ENCODE peak calls at places on chromosomes 2 and 18, in eight cellular contexts. X is SJSA1, Q is GM23248, Y is aorta, U is lung, W is adipocyte, V is neuronal stem cell, C is psoas muscle. I is an unnamed sample.
A peak's percentile ranks its signal among the peaks of the same experiment; 100 is the strongest.

GRCh38 chr2:69810550-69810949 is 18.9 kb upstream of the GMCL1 start:
- DNase-seq in X (no peak), Q (no peak), Y (no peak), U (no peak), W (no peak), V (no peak), C (no peak), I (no peak)

GRCh38 chr2:7430869-7431641 is 513.8 kb downstream of the RNF144A start:
- DNase-seq in X (no peak), Q (no peak), Y (peak; percentile 75), U (peak; percentile 63), W (no peak), V (peak; percentile 35), C (peak; percentile 63), I (peak; percentile 49)

GRCh38 chr2:71950256-71951066 is 197.2 kb downstream of the CYP26B1 start:
- DNase-seq in X (no peak), Q (peak; percentile 59), Y (peak; percentile 68), U (peak; percentile 43), W (no peak), V (no peak), C (peak; percentile 90), I (peak; percentile 58)

GRCh38 chr2:173511357-173511756 is 156.7 kb downstream of the CDCA7 start:
- DNase-seq in X (no peak), Q (no peak), Y (no peak), U (no peak), W (no peak), V (no peak), C (no peak), I (no peak)

GRCh38 chr2:21070322-21071257 is 26.7 kb upstream of the APOB start:
- DNase-seq in X (no peak), Q (no peak), Y (no peak), U (no peak), W (no peak), V (no peak), C (no peak), I (no peak)

GRCh38 chr2:38496927-38497669 is 105.6 kb downstream of the HNRNPLL start:
- DNase-seq in X (no peak), Q (peak; percentile 14), Y (peak; percentile 55), U (no peak), W (peak; percentile 22), V (no peak), C (peak; percentile 96), I (peak; percentile 13)

GRCh38 chr2:160568861-160569260 is 75.3 kb upstream of the RBMS1 start:
- DNase-seq in X (no peak), Q (no peak), Y (no peak), U (no peak), W (no peak), V (no peak), C (no peak), I (no peak)

GRCh38 chr18:50622320-50622719 is 62.4 kb downstream of the MAPK4 start:
- DNase-seq in X (no peak), Q (no peak), Y (no peak), U (no peak), W (no peak), V (no peak), C (no peak), I (no peak)

GRCh38 chr2:152221870-152222269 is 46.3 kb upstream of the STAM2 start:
- DNase-seq in X (peak; percentile 81), Q (peak; percentile 65), Y (no peak), U (no peak), W (peak; percentile 15), V (no peak), C (no peak), I (no peak)

GRCh38 chr2:25314514-25315315 is 27.0 kb downstream of the DNMT3A start:
- DNase-seq in X (no peak), Q (no peak), Y (peak; percentile 80), U (peak; percentile 58), W (peak; percentile 9), V (peak; percentile 56), C (peak; percentile 72), I (peak; percentile 77)

GRCh38 chr2:212723226-212723625 is 184.6 kb upstream of the ERBB4 start:
- DNase-seq in X (peak; percentile 14), Q (peak; percentile 78), Y (no peak), U (no peak), W (peak; percentile 65), V (no peak), C (no peak), I (no peak)

GRCh38 chr18:3380384-3380961 is 69.5 kb upstream of the TGIF1 start:
- DNase-seq in X (peak; percentile 31), Q (peak; percentile 58), Y (no peak), U (no peak), W (no peak), V (no peak), C (peak; percentile 54), I (no peak)

GRCh38 chr2:3586220-3586619 is 8.7 kb upstream of the COLEC11 start:
- DNase-seq in X (no peak), Q (no peak), Y (no peak), U (no peak), W (no peak), V (no peak), C (no peak), I (no peak)
- H3K4me3 ChIP-seq in X (no peak overlapping the region), Q (no peak overlapping the region), Y (no peak overlapping the region), U (no peak overlapping the region), W (peak overlapping the region; percentile 71), V (no peak overlapping the region), C (no peak overlapping the region), I (no peak overlapping the region)

GRCh38 chr2:47172156-47172921 is 17.2 kb upstream of the STPG4 start:
- DNase-seq in X (peak; percentile 24), Q (peak; percentile 53), Y (peak; percentile 54), U (no peak), W (no peak), V (no peak), C (no peak), I (no peak)

GRCh38 chr2:47173986-47174730 is 19.1 kb upstream of the STPG4 start:
- DNase-seq in X (no peak), Q (peak; percentile 62), Y (no peak), U (no peak), W (peak; percentile 26), V (no peak), C (no peak), I (no peak)

GRCh38 chr2:47177042-47177565 is 22.0 kb upstream of the STPG4 start:
- DNase-seq in X (no peak), Q (no peak), Y (no peak), U (no peak), W (no peak), V (no peak), C (no peak), I (no peak)

GRCh38 chr2:47172922-47173695 is 18.0 kb upstream of the STPG4 start:
- DNase-seq in X (no peak), Q (peak; percentile 39), Y (no peak), U (no peak), W (no peak), V (no peak), C (no peak), I (no peak)

GRCh38 chr2:47174731-47175361 is 19.7 kb upstream of the STPG4 start:
- DNase-seq in X (peak; percentile 67), Q (peak; percentile 82), Y (peak; percentile 57), U (peak; percentile 82), W (peak; percentile 67), V (no peak), C (no peak), I (peak; percentile 55)
- H3K36me3 ChIP-seq in X (peaks cover 58% of the 10 kb centered on the region), Q (peaks cover 16% of the 10 kb centered on the region), Y (no peaks in the 10 kb centered on the region), U (no peaks in the 10 kb centered on the region), W (peaks cover 7% of the 10 kb centered on the region), V (peaks cover 53% of the 10 kb centered on the region), C (no peaks in the 10 kb centered on the region), I (no peaks in the 10 kb centered on the region)

DNA sequence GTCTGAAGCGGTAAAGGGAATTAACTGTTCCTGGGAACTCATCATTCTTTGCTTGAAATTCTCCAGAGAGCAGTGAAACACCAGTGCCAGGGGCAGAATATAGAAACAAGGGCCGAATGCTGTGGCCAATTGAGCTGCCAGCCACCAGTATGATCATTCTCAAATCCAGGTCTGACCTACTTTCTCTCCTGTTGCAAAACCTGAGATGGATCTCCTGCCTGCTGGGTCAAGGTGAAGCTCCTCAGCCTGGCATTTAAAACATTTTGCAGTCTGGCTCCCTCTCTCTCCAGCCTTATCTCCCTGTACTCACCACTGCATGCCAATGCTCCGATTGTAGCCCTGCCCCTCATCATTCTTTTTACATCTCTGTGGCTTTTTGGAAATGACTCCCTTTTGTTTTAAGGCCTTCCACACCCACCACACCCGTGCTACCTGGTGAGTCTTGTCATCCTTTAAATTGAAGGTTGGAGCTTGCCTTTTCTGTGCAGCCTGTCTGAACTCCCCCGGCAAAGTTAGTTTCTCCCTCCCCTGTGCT is 94.5 kb upstream of the TMEM178A start:
- DNase-seq in X (no peak), Q (peak; percentile 16), Y (no peak), U (no peak), W (peak; percentile 71), V (no peak), C (no peak), I (no peak)
- H3K4me3 ChIP-seq in X (no peak overlapping the region), Q (no peak overlapping the region), Y (no peak overlapping the region), U (no peak overlapping the region), W (no peak overlapping the region), V (no peak overlapping the region), C (peak overlapping the region; percentile 35), I (no peak overlapping the region)

GRCh38 chr2:49585921-49586320 is 431.6 kb upstream of the FSHR start:
- DNase-seq in X (no peak), Q (no peak), Y (no peak), U (no peak), W (no peak), V (no peak), C (no peak), I (no peak)

DNA sequence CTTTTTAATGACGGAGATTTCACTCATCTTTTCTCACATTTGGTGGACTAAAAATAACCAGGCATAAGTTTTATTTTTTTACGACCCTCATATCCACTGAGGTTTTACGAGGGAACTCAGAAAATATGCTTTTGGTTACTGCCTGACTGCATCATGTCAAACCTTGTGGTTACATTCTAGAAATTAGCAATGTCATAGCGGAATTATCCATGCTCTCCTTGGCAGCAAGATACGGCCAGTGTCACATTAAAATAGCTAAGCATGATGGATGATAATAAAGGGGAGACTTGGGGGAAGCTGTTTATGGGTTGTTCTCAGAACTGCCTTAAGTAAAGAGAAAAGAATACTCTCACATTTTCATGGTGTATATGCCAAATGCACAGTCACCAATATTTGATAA is 428.7 kb upstream of the FSHR start:
- DNase-seq in X (no peak), Q (no peak), Y (no peak), U (no peak), W (no peak), V (no peak), C (no peak), I (no peak)
- H3K36me3 ChIP-seq in X (no peaks in the 10 kb centered on the region), Q (no peaks in the 10 kb centered on the region), Y (no peaks in the 10 kb centered on the region), U (no peaks in the 10 kb centered on the region), W (no peaks in the 10 kb centered on the region), V (no peaks in the 10 kb centered on the region), C (no peaks in the 10 kb centered on the region), I (no peaks in the 10 kb centered on the region)

GRCh38 chr2:39696072-39696471 is 30.4 kb downstream of the TMEM178A start:
- DNase-seq in X (peak; percentile 86), Q (peak; percentile 76), Y (no peak), U (no peak), W (peak; percentile 74), V (peak; percentile 6), C (no peak), I (no peak)

GRCh38 chr2:39693275-39693674 is 27.6 kb downstream of the TMEM178A start:
- DNase-seq in X (no peak), Q (no peak), Y (no peak), U (no peak), W (no peak), V (no peak), C (no peak), I (no peak)

GRCh38 chr2:39696838-39697237 is 31.1 kb downstream of the TMEM178A start:
- DNase-seq in X (no peak), Q (peak; percentile 70), Y (no peak), U (no peak), W (peak; percentile 80), V (no peak), C (no peak), I (peak; percentile 12)

GRCh38 chr2:39701137-39701536 is 35.4 kb downstream of the TMEM178A start:
- DNase-seq in X (no peak), Q (no peak), Y (no peak), U (no peak), W (no peak), V (no peak), C (no peak), I (no peak)

GRCh38 chr2:39697480-39697879 is 31.8 kb downstream of the TMEM178A start:
- DNase-seq in X (no peak), Q (no peak), Y (peak; percentile 61), U (no peak), W (no peak), V (no peak), C (no peak), I (peak; percentile 27)
- H3K4me3 ChIP-seq in X (no peak overlapping the region), Q (no peak overlapping the region), Y (no peak overlapping the region), U (no peak overlapping the region), W (no peak overlapping the region), V (no peak overlapping the region), C (no peak overlapping the region), I (no peak overlapping the region)